ENCODE peak calls at places on chromosomes 2 and 18, in ten cellular contexts. Q is stimulated activated CD4-positive, alpha-beta T cell treated with anti-CD3 and anti-CD28 coated beads, Interleukin-1b, Interleukin-23, amount 100 ng/mL, for 1 hour; Y is anterior cingulate cortex; S is LoVo; R is HTR-8/SVneo; P is cardiac muscle cell; Z is neural progenitor cell; B is NCI-H748 treated with DMSO at 0.1 percent for 48 hours; M is AML-193; T is AG04450. E is an unnamed sample.

GRCh38 chr2:224520064-224520463 is 65.1 kb downstream of the CUL3 start:
- DNase-seq in Q (no peak), Y (no peak), S (no peak), R (no peak), P (no peak), Z (no peak), B (no peak), M (no peak), T (peak), E (peak)

GRCh38 chr2:63654959-63655358 is 66.2 kb downstream of the MDH1 start:
- DNase-seq in Q (no peak), Y (no peak), S (no peak), R (no peak), P (no peak), Z (no peak), B (no peak), M (no peak), T (no peak), E (no peak)

GRCh38 chr2:156329031-156329921 is 3.2 kb downstream of the NR4A2 start:
- DNase-seq in Q (no peak), Y (no peak), S (no peak), R (no peak), P (peak), Z (peak), B (no peak), M (no peak), T (no peak), E (no peak)

GRCh38 chr2:169583494-169583893 is 657 bp upstream of the PPIG start:
- DNase-seq in Q (no peak), Y (no peak), S (no peak), R (no peak), P (no peak), Z (no peak), B (no peak), M (no peak), T (no peak), E (no peak)

GRCh38 chr2:227479865-227480475 is 8.0 kb downstream of the AGFG1 start:
- DNase-seq in Q (no peak), Y (no peak), S (no peak), R (peak), P (no peak), Z (no peak), B (no peak), M (peak), T (no peak), E (peak)

GRCh38 chr2:240554767-240555493 is 2.9 kb downstream of the ANKMY1 start:
- DNase-seq in Q (no peak), Y (no peak), S (no peak), R (no peak), P (no peak), Z (peak), B (no peak), M (no peak), T (no peak), E (no peak)

GRCh38 chr2:197348721-197349337 is 38.2 kb upstream of the ANKRD44 start:
- DNase-seq in Q (no peak), Y (no peak), S (no peak), R (no peak), P (no peak), Z (no peak), B (no peak), M (peak), T (no peak), E (no peak)

GRCh38 chr2:241234962-241235361 is 46.5 kb downstream of the ANO7 start:
- DNase-seq in Q (no peak), Y (no peak), S (no peak), R (no peak), P (no peak), Z (no peak), B (no peak), M (no peak), T (no peak), E (no peak)

GRCh38 chr2:218879881-218880748 is 537 bp upstream of the WNT10A start:
- DNase-seq in Q (peak), Y (no peak), S (no peak), R (no peak), P (no peak), Z (no peak), B (no peak), M (no peak), T (no peak), E (no peak)

GRCh38 chr18:68648191-68648590 is 66.7 kb downstream of the TMX3 start:
- DNase-seq in Q (no peak), Y (no peak), S (no peak), R (no peak), P (no peak), Z (no peak), B (no peak), M (no peak), T (no peak), E (no peak)

GRCh38 chr18:27136208-27136535 is 48.9 kb downstream of the CHST9 start:
- DNase-seq in Q (no peak), Y (no peak), S (peak), R (peak), P (no peak), Z (no peak), B (no peak), M (no peak), T (no peak), E (no peak)

GRCh38 chr2:5691659-5692529 is at the start of gene SOX11:
- DNase-seq in Q (no peak), Y (no peak), S (no peak), R (no peak), P (peak), Z (peak), B (peak), M (no peak), T (peak), E (peak)

GRCh38 chr2:37623971-37624897 is 47.2 kb downstream of the CDC42EP3 start:
- DNase-seq in Q (no peak), Y (no peak), S (no peak), R (peak), P (no peak), Z (no peak), B (no peak), M (peak), T (no peak), E (no peak)

GRCh38 chr18:7117390-7118355 is at the start of gene LAMA1:
- DNase-seq in Q (no peak), Y (no peak), S (no peak), R (peak), P (peak), Z (peak), B (no peak), M (no peak), T (no peak), E (no peak)

GRCh38 chr2:9050122-9050809 is 46.8 kb upstream of the MBOAT2 start:
- DNase-seq in Q (no peak), Y (no peak), S (no peak), R (no peak), P (no peak), Z (no peak), B (no peak), M (no peak), T (no peak), E (no peak)